ENCODE peak calls at places on chromosome 17, in five cellular contexts. P, R, O, E and Y are unnamed samples.
A peak's percentile ranks its signal among the peaks of the same experiment; 100 is the strongest.

GRCh38 chr17:29873476-29873875 is 56.6 kb downstream of the SSH2 start:
- DNase-seq in P (no peak), R (no peak), O (no peak), E (no peak), Y (no peak)

GRCh38 chr17:82751171-82751570 is 694 bp upstream of the TBCD start:
- DNase-seq in P (no peak), R (no peak), O (no peak), E (peak; percentile 37), Y (no peak)

GRCh38 chr17:76500745-76501017 is 542 bp downstream of the RHBDF2 start:
- DNase-seq in P (no peak), R (no peak), O (no peak), E (no peak), Y (no peak)

GRCh38 chr17:36148559-36149295 is 27.7 kb downstream of the TBC1D3B start:
- DNase-seq in P (peak; percentile 86), R (peak; percentile 47), O (peak; percentile 61), E (peak; percentile 18), Y (peak; percentile 70)

GRCh38 chr17:30584810-30585209 is 107.6 kb downstream of the GOSR1 start:
- DNase-seq in P (no peak), R (no peak), O (no peak), E (no peak), Y (no peak)

GRCh38 chr17:69175812-69176517 is 34.3 kb upstream of the ABCA6 start:
- DNase-seq in P (no peak), R (no peak), O (no peak), E (no peak), Y (no peak)

GRCh38 chr17:2213291-2213960 is 90.2 kb downstream of the SMG6 start:
- DNase-seq in P (no peak), R (no peak), O (no peak), E (no peak), Y (no peak)

GRCh38 chr17:8822401-8823035 is 23.4 kb upstream of the MFSD6L start:
- DNase-seq in P (no peak), R (no peak), O (no peak), E (no peak), Y (no peak)

GRCh38 chr17:59830007-59830630 is 62.6 kb downstream of the TUBD1 start:
- DNase-seq in P (no peak), R (no peak), O (no peak), E (no peak), Y (no peak)

GRCh38 chr17:75845058-75845711 is 981 bp upstream of the UNC13D start:
- DNase-seq in P (peak; percentile 79), R (peak; percentile 90), O (peak; percentile 92), E (peak; percentile 62), Y (peak; percentile 93)

GRCh38 chr17:40345161-40346034 is 19.1 kb downstream of the GJD3 start:
- DNase-seq in P (peak; percentile 82), R (peak; percentile 85), O (peak; percentile 64), E (peak; percentile 61), Y (peak; percentile 70)

GRCh38 chr17:57138956-57139576 is 54.0 kb downstream of the AKAP1 start:
- DNase-seq in P (no peak), R (no peak), O (no peak), E (no peak), Y (no peak)

GRCh38 chr17:80960797-80961452 is 30.7 kb upstream of the CHMP6 start:
- DNase-seq in P (no peak), R (no peak), O (no peak), E (no peak), Y (no peak)

GRCh38 chr17:17959520-17960361 is 12.5 kb downstream of the TOM1L2 start:
- DNase-seq in P (no peak), R (no peak), O (no peak), E (no peak), Y (no peak)

GRCh38 chr17:47072881-47073280 is 93.8 kb upstream of the RPRML start:
- DNase-seq in P (no peak), R (peak; percentile 44), O (no peak), E (no peak), Y (no peak)

GRCh38 chr17:9839433-9839832 is 13.7 kb downstream of the GLP2R start:
- DNase-seq in P (no peak), R (no peak), O (no peak), E (no peak), Y (no peak)

GRCh38 chr17:17235212-17236174 is 1.5 kb downstream of the FLCN start:
- DNase-seq in P (no peak), R (no peak), O (no peak), E (no peak), Y (no peak)

GRCh38 chr17:74410001-74410443 is 21.9 kb upstream of the GPRC5C start:
- DNase-seq in P (no peak), R (no peak), O (no peak), E (no peak), Y (no peak)

GRCh38 chr17:78252111-78252634 is 20.7 kb downstream of the TMEM235 start:
- DNase-seq in P (no peak), R (no peak), O (no peak), E (no peak), Y (peak; percentile 37)

GRCh38 chr17:79618383-79619067 is 7.7 kb upstream of the RBFOX3 start:
- DNase-seq in P (no peak), R (peak; percentile 10), O (no peak), E (peak; percentile 27), Y (no peak)

GRCh38 chr17:58032691-58033415 is 25.8 kb upstream of the SRSF1 start:
- DNase-seq in P (no peak), R (no peak), O (no peak), E (no peak), Y (no peak)

GRCh38 chr17:50697076-50697475 is 10.6 kb downstream of the ANKRD40 start:
- DNase-seq in P (no peak), R (no peak), O (no peak), E (no peak), Y (no peak)
- TF ChIP-seq CTCF in P (no peak), R (no peak), O (no peak), E (no peak), Y (no peak)

DNA sequence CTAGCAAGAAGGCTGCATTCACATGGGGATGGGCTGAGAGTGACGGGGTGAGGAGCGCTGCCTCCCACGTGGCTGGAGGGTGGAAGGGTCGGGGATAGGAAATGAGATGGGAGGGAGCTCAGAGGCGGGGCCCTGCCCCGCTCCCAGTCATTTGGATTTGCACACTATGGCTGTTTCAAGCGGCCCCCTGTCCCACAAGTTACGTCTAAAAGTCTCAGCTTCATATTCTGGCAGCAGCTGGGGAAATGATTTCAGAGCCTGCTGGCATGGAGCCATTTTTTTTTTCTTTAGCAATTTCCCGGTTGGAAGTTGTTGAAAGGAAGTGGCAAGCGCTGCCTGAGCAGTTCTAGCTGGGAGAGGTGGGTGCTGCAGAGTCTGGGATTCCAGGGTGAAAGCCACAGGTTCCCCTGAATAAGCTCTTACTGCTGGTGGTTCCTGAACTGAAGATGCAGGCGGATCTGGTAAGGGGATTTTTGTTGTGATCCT is 70.9 kb upstream of the LGALS9 start:
- DNase-seq in P (no peak), R (peak; percentile 83), O (no peak), E (peak; percentile 72), Y (peak; percentile 53)
- TF ChIP-seq POLR2A in P (no peak), R (no peak), O (no peak), E (no peak), Y (no peak)

GRCh38 chr17:49680314-49680713 is 2.4 kb upstream of the SPOP start:
- DNase-seq in P (no peak), R (no peak), O (no peak), E (no peak), Y (no peak)

GRCh38 chr17:49676276-49676868 is 1.5 kb downstream of the SPOP start:
- DNase-seq in P (peak; percentile 37), R (no peak), O (no peak), E (no peak), Y (no peak)

GRCh38 chr17:49674507-49674906 is 3.4 kb downstream of the SPOP start:
- DNase-seq in P (no peak), R (no peak), O (no peak), E (no peak), Y (no peak)

GRCh38 chr17:49677933-49678847 is at the start of gene SPOP:
- DNase-seq in P (peak; percentile 99), R (peak; percentile 100), O (peak; percentile 99), E (peak; percentile 99), Y (peak; percentile 99)

DNA sequence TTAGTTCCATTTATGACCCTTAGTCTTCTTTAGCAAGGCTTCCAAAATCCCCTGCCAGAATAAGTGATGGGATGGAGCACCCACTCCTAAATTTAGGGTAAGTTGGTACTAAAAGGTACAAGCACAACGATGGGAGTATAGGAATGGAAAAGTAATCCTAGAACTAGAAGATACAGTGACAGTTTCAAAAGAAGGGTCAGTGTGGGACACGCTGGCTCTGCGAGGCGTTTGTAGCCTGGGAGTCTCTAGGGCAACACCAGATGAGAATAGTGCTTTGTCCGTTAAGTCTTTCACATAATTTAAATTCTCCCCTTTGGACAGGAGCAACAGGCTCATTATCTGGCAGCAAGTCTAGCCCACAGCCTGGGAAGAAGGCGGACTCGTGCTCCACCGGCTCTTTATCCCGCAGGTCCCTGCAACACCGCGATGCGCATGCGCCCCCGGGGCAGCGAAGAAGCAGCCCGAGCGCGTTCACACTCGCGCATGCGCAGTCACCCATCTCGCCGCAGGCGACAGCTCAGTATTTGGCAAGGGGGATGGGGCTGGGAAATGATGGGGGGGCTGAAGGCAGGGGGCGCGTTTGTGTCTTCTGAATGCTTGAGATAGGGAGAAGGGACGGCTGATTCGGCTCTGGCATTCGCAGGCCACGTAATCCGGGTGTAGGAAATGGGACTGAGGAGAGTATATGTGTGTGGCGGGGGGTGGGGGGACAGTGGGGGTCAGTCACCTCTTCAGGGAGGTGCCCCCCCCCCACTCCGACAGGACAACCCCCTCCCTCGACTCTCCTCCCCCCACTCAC is 564 bp downstream of the SPOP start:
- DNase-seq in P (peak; percentile 96), R (peak; percentile 98), O (peak; percentile 94), E (peak; percentile 96), Y (peak; percentile 98)
- TF ChIP-seq CTCF in P (no peak), R (no peak), O (no peak), E (peak; percentile 9), Y (no peak)

GRCh38 chr17:44219636-44220210 is at the start of gene UBTF:
- DNase-seq in P (peak; percentile 77), R (peak; percentile 80), O (peak; percentile 59), E (peak; percentile 73), Y (peak; percentile 62)

GRCh38 chr17:44221862-44222111 is 2.3 kb upstream of the UBTF start:
- DNase-seq in P (no peak), R (peak; percentile 54), O (no peak), E (no peak), Y (no peak)

GRCh38 chr17:44220211-44221071 is 966 bp upstream of the UBTF start:
- DNase-seq in P (peak; percentile 82), R (peak; percentile 71), O (peak; percentile 40), E (no peak), Y (peak; percentile 52)

GRCh38 chr17:44222112-44222869 is 2.8 kb upstream of the UBTF start:
- DNase-seq in P (no peak), R (peak; percentile 87), O (peak; percentile 74), E (peak; percentile 85), Y (peak; percentile 76)

DNA sequence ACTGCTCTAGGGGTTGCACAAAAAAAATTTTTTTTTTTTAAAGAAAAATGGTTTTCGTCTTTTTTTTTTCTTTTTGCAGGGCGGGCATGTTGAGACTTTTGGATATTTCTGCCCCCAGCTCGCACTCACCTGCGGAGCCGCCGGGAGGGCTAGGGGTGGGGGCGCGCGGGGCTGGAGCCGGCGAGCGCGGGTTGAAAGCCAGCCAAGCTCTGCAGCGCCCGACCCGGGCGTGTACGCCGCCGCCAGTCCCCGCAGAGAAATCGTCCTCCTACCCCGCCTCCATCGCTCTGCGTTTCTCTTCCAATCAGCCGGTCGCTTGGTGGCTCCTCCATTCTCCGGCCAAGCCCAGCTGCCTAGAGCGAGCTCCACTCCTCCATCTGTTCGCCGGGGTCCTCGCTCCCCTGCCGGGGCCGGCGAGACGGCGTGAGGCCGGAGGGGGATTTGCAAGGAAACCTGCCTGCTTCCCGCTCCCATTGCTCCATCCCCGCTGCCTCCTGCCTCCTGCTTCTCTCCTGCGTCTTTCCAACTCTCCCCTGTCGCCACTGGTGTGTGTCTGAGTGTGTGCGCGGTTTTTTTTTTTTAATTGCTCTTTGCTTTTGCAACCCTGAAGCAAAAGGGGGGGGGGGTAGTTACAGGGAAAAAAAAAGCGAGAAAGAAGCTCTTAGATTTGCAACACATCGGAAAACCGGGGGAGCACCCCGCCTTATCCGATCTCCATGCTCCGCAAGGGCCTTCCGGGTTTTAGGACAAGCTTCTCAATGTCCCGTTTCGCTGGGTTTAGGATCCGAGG is 1.8 kb upstream of the UBTF start:
- DNase-seq in P (peak; percentile 69), R (peak; percentile 90), O (peak; percentile 67), E (peak; percentile 72), Y (peak; percentile 82)
- TF ChIP-seq POLR2A in P (no peak), R (peak; percentile 53), O (peak; percentile 29), E (no peak), Y (no peak)